ENCODE peak calls at places on chromosomes 12 and 14, in six cellular contexts. G, N, M, B, Z and L are unnamed samples.
A peak's percentile ranks its signal among the peaks of the same experiment; 100 is the strongest.

GRCh38 chr12:110756611-110757010 is 13.9 kb upstream of the PPP1CC start:
- DNase-seq in G (no peak), N (no peak), M (no peak), B (no peak), Z (no peak), L (no peak)

GRCh38 chr14:51823706-51824105 is 36.7 kb upstream of the GNG2 start:
- DNase-seq in G (no peak), N (no peak), M (no peak), B (no peak), Z (no peak), L (no peak)

GRCh38 chr12:54588110-54588831 is at the start of gene PPP1R1A:
- DNase-seq in G (no peak), N (no peak), M (no peak), B (no peak), Z (no peak), L (no peak)

GRCh38 chr14:20343855-20344205 is 395 bp downstream of the PARP2 start:
- DNase-seq in G (peak; percentile 40), N (peak; percentile 62), M (no peak), B (no peak), Z (no peak), L (peak; percentile 49)

GRCh38 chr12:132887513-132888341 is at the start of gene CHFR:
- DNase-seq in G (peak; percentile 98), N (peak; percentile 94), M (peak; percentile 96), B (peak; percentile 97), Z (peak; percentile 94), L (peak; percentile 96)

GRCh38 chr12:132305991-132306884 is 23.2 kb downstream of the GALNT9 start:
- DNase-seq in G (no peak), N (no peak), M (no peak), B (no peak), Z (no peak), L (no peak)

GRCh38 chr14:70905316-70905715 is 1.9 kb upstream of the PCNX1 start:
- DNase-seq in G (peak; percentile 98), N (no peak), M (no peak), B (peak; percentile 41), Z (no peak), L (peak; percentile 79)

GRCh38 chr14:104856157-104856868 is 8.8 kb upstream of the CEP170B start:
- DNase-seq in G (no peak), N (no peak), M (no peak), B (no peak), Z (no peak), L (no peak)

GRCh38 chr12:126064028-126064427 is 998.8 kb downstream of the AACS start:
- DNase-seq in G (no peak), N (no peak), M (no peak), B (no peak), Z (no peak), L (no peak)

GRCh38 chr12:89709994-89710872 is 1.6 kb upstream of the ATP2B1 start:
- DNase-seq in G (peak; percentile 62), N (no peak), M (no peak), B (peak; percentile 75), Z (peak; percentile 26), L (no peak)

GRCh38 chr12:103399986-103400385 is 95.8 kb downstream of the C12orf42 start:
- DNase-seq in G (no peak), N (no peak), M (no peak), B (no peak), Z (no peak), L (no peak)

GRCh38 chr14:96055065-96055752 is 16.0 kb downstream of the C14orf132 start:
- DNase-seq in G (no peak), N (no peak), M (no peak), B (peak; percentile 92), Z (no peak), L (no peak)

GRCh38 chr12:66188584-66189475 is at the start of gene IRAK3:
- DNase-seq in G (peak; percentile 82), N (peak; percentile 12), M (no peak), B (no peak), Z (peak; percentile 9), L (peak; percentile 41)

GRCh38 chr12:116880817-116881324 is 370 bp downstream of the HRK start:
- DNase-seq in G (peak; percentile 33), N (peak; percentile 67), M (peak; percentile 65), B (peak; percentile 28), Z (no peak), L (peak; percentile 24)

GRCh38 chr12:32149489-32149888 is 42.8 kb downstream of the BICD1 start:
- DNase-seq in G (no peak), N (no peak), M (no peak), B (no peak), Z (no peak), L (no peak)

GRCh38 chr12:60387356-60387755 is 791.5 kb downstream of the SLC16A7 start:
- DNase-seq in G (no peak), N (no peak), M (no peak), B (no peak), Z (no peak), L (no peak)

GRCh38 chr14:62234849-62235248 is 472.6 kb downstream of the SNAPC1 start:
- DNase-seq in G (peak; percentile 3), N (no peak), M (no peak), B (no peak), Z (no peak), L (no peak)

GRCh38 chr12:1926274-1926673 is 7.8 kb upstream of the CACNA2D4 start:
- DNase-seq in G (no peak), N (no peak), M (no peak), B (peak; percentile 65), Z (no peak), L (no peak)

GRCh38 chr12:39157696-39158342 is 252.4 kb upstream of the CPNE8 start:
- DNase-seq in G (peak; percentile 42), N (no peak), M (no peak), B (no peak), Z (no peak), L (peak; percentile 5)

GRCh38 chr14:35470775-35471174 is 63.2 kb upstream of the INSM2 start:
- DNase-seq in G (peak; percentile 53), N (no peak), M (no peak), B (peak; percentile 46), Z (no peak), L (peak; percentile 26)

GRCh38 chr14:33175951-33176350 is 237.3 kb downstream of the NPAS3 start:
- DNase-seq in G (no peak), N (no peak), M (no peak), B (no peak), Z (no peak), L (no peak)

GRCh38 chr14:75433631-75434556 is 6.1 kb downstream of the JDP2 start:
- DNase-seq in G (no peak), N (no peak), M (no peak), B (peak; percentile 91), Z (no peak), L (no peak)

GRCh38 chr12:131362290-131363211 is 348.3 kb upstream of the SFSWAP start:
- DNase-seq in G (no peak), N (no peak), M (no peak), B (no peak), Z (no peak), L (no peak)

GRCh38 chr12:118052324-118053070 is 8.5 kb downstream of the WSB2 start:
- DNase-seq in G (peak; percentile 94), N (no peak), M (no peak), B (peak; percentile 99), Z (peak; percentile 43), L (peak; percentile 91)

GRCh38 chr14:57388072-57388471 is 2.3 kb upstream of the NAA30 start:
- DNase-seq in G (no peak), N (no peak), M (no peak), B (no peak), Z (no peak), L (no peak)

GRCh38 chr12:65881965-65882413 is 57.7 kb downstream of the HMGA2 start:
- DNase-seq in G (peak; percentile 90), N (no peak), M (no peak), B (peak; percentile 65), Z (no peak), L (peak; percentile 96)

GRCh38 chr12:50258167-50258551 is 25.2 kb downstream of the LIMA1 start:
- DNase-seq in G (peak; percentile 33), N (no peak), M (no peak), B (peak; percentile 33), Z (no peak), L (no peak)

GRCh38 chr12:12648951-12649650 is 37.4 kb downstream of the CREBL2 start:
- DNase-seq in G (no peak), N (no peak), M (no peak), B (no peak), Z (no peak), L (no peak)

GRCh38 chr14:55160989-55161388 is 30.4 kb downstream of the DLGAP5 start:
- DNase-seq in G (peak; percentile 67), N (no peak), M (no peak), B (peak; percentile 58), Z (no peak), L (peak; percentile 75)

GRCh38 chr12:2057041-2057792 is 4.4 kb downstream of the CACNA1C start:
- DNase-seq in G (peak; percentile 66), N (peak; percentile 78), M (peak; percentile 75), B (peak; percentile 64), Z (no peak), L (peak; percentile 68)

GRCh38 chr14:104460920-104461651 is 118.5 kb upstream of the C14orf180 start:
- DNase-seq in G (no peak), N (no peak), M (no peak), B (no peak), Z (no peak), L (no peak)

GRCh38 chr14:101104485-101104884 is 201.0 kb upstream of the RTL1 start:
- DNase-seq in G (no peak), N (no peak), M (no peak), B (no peak), Z (no peak), L (no peak)

GRCh38 chr12:23084236-23084995 is 459.4 kb downstream of the ETNK1 start:
- DNase-seq in G (peak; percentile 69), N (peak; percentile 88), M (no peak), B (peak; percentile 9), Z (no peak), L (peak; percentile 98)

GRCh38 chr12:108510836-108511235 is 4.2 kb upstream of the FICD start:
- DNase-seq in G (no peak), N (no peak), M (no peak), B (no peak), Z (no peak), L (no peak)